ENCODE peak calls at places on chromosome 9, in six cellular contexts. X is activated CD4-positive, alpha-beta T cell treated with anti-CD3 and anti-CD28 coated beads for 48 hours; C is transverse colon; A is CD8-positive, alpha-beta T cell; J is cardiac fibroblast; R is amniotic stem cell. F is an unnamed sample.

GRCh38 chr9:94068257-94068656 is 16.0 kb upstream of the PTPDC1 start:
- DNase-seq in X (no peak), C (no peak), A (no peak), J (no peak), R (no peak), F (no peak)

GRCh38 chr9:93815135-93815534 is 140.0 kb downstream of the BARX1 start:
- DNase-seq in X (no peak), C (no peak), A (no peak), J (no peak), R (no peak), F (no peak)

GRCh38 chr9:77731930-77732329 is 83.8 kb upstream of the GNA14 start:
- DNase-seq in X (no peak), C (peak; percentile 21), A (no peak), J (peak; percentile 50), R (no peak), F (no peak)

GRCh38 chr9:29039258-29039657 is 1466.0 kb upstream of the C9orf72 start:
- DNase-seq in X (no peak), C (no peak), A (no peak), J (peak; percentile 22), R (no peak), F (no peak)

GRCh38 chr9:76756273-76756650 is 8.0 kb upstream of the PCA3 start:
- DNase-seq in X (no peak), C (peak; percentile 31), A (no peak), J (peak; percentile 46), R (no peak), F (no peak)

GRCh38 chr9:137742698-137743097 is 123.9 kb downstream of the EHMT1 start:
- DNase-seq in X (no peak), C (no peak), A (no peak), J (no peak), R (no peak), F (no peak)

GRCh38 chr9:18587988-18588387 is 114.0 kb downstream of the ADAMTSL1 start:
- DNase-seq in X (no peak), C (no peak), A (no peak), J (peak; percentile 65), R (no peak), F (no peak)

GRCh38 chr9:108049026-108049591 is 559.5 kb upstream of the KLF4 start:
- DNase-seq in X (no peak), C (no peak), A (no peak), J (peak; percentile 94), R (peak; percentile 81), F (no peak)

GRCh38 chr9:87270241-87271234 is 227.1 kb upstream of the DAPK1 start:
- DNase-seq in X (no peak), C (no peak), A (no peak), J (peak; percentile 70), R (no peak), F (no peak)

GRCh38 chr9:112487799-112488345 is 1.2 kb downstream of the KIAA1958 start:
- DNase-seq in X (no peak), C (no peak), A (no peak), J (no peak), R (no peak), F (no peak)

GRCh38 chr9:126688617-126689016 is 74.9 kb downstream of the LMX1B start:
- DNase-seq in X (no peak), C (no peak), A (no peak), J (no peak), R (no peak), F (no peak)

GRCh38 chr9:27183701-27184100 is 74.7 kb downstream of the TEK start:
- DNase-seq in X (no peak), C (no peak), A (no peak), J (peak; percentile 66), R (no peak), F (no peak)

GRCh38 chr9:87122947-87123685 is 175.8 kb upstream of the GAS1 start:
- DNase-seq in X (peak; percentile 16), C (no peak), A (no peak), J (peak; percentile 94), R (peak; percentile 66), F (peak; percentile 1)

GRCh38 chr9:98989036-98990000 is 45.6 kb downstream of the COL15A1 start:
- DNase-seq in X (no peak), C (peak; percentile 47), A (no peak), J (peak; percentile 100), R (peak; percentile 90), F (no peak)

GRCh38 chr9:84216151-84216550 is 124.4 kb downstream of the SLC28A3 start:
- DNase-seq in X (no peak), C (no peak), A (no peak), J (peak; percentile 5), R (no peak), F (no peak)

GRCh38 chr9:23587433-23587832 is 238.6 kb downstream of the ELAVL2 start:
- DNase-seq in X (no peak), C (no peak), A (no peak), J (no peak), R (no peak), F (no peak)

GRCh38 chr9:134243778-134244467 is 79.6 kb upstream of the RNU6ATAC start:
- DNase-seq in X (peak; percentile 43), C (peak; percentile 50), A (peak; percentile 7), J (peak; percentile 8), R (no peak), F (peak; percentile 23)

GRCh38 chr9:116238225-116238624 is 84.6 kb downstream of the PAPPA start:
- DNase-seq in X (no peak), C (no peak), A (no peak), J (peak; percentile 91), R (peak; percentile 72), F (no peak)

GRCh38 chr9:98823666-98824334 is 16.3 kb downstream of the GALNT12 start:
- DNase-seq in X (no peak), C (no peak), A (no peak), J (no peak), R (no peak), F (no peak)

GRCh38 chr9:16442622-16443021 is 427.8 kb downstream of the BNC2 start:
- DNase-seq in X (no peak), C (no peak), A (no peak), J (peak; percentile 79), R (no peak), F (no peak)

GRCh38 chr9:124522121-124523098 is 15.2 kb upstream of the NR5A1 start:
- DNase-seq in X (no peak), C (no peak), A (no peak), J (no peak), R (no peak), F (no peak)

GRCh38 chr9:1702701-1703100 is 312.4 kb upstream of the SMARCA2 start:
- DNase-seq in X (no peak), C (no peak), A (no peak), J (no peak), R (no peak), F (no peak)

GRCh38 chr9:72140582-72140981 is 8.7 kb upstream of the GDA start:
- DNase-seq in X (no peak), C (no peak), A (no peak), J (no peak), R (no peak), F (no peak)

F was measured in activated T-cell treated with anti-CD3 and anti-CD28 coated beads, Interleukin-2, amount 50 U/mL, for 72 hours.